ENCODE peak calls at places on chromosomes 16 and 17, in seven cellular contexts. U, N, I, B, O, V and M are unnamed samples.

GRCh38 chr17:9199474-9200196 is 178.3 kb downstream of the NTN1 start:
- DNase-seq in V (no peak), N (no peak), B (no peak), I (no peak), O (no peak), U (no peak), M (no peak)

GRCh38 chr17:77404812-77405581 is 264.2 kb downstream of the SEC14L1 start:
- DNase-seq in V (no peak), I (no peak), B (no peak), N (peak; percentile 82), O (no peak), U (peak; percentile 82), M (no peak)

GRCh38 chr16:1920727-1921155 is 2.5 kb upstream of the HS3ST6 start:
- DNase-seq in U (no peak), B (no peak), O (no peak), I (peak; percentile 88), V (no peak), N (no peak), M (no peak)

GRCh38 chr17:44911133-44912001 is 3.9 kb downstream of the GFAP start:
- DNase-seq in U (peak; percentile 43), O (no peak), B (no peak), N (peak; percentile 48), I (peak; percentile 71), V (peak; percentile 84), M (peak; percentile 36)

GRCh38 chr17:77887464-77888241 is 70.8 kb upstream of the TNRC6C start:
- DNase-seq in N (peak; percentile 74), I (peak; percentile 39), V (peak; percentile 96), B (peak; percentile 27), O (peak; percentile 28), U (peak; percentile 74), M (peak; percentile 56)

GRCh38 chr16:12625068-12625467 is 178.6 kb downstream of the CPPED1 start:
- DNase-seq in U (no peak), B (no peak), N (no peak), I (no peak), O (no peak), V (no peak), M (no peak)

GRCh38 chr17:7676533-7676932 is 10.8 kb downstream of the TP53 start:
- DNase-seq in I (peak; percentile 1), N (no peak), V (no peak), B (no peak), U (no peak), O (no peak), M (no peak)

GRCh38 chr17:82120148-82120547 is 22.1 kb upstream of the FASN start:
- DNase-seq in O (no peak), U (no peak), N (peak; percentile 49), I (no peak), V (no peak), B (no peak), M (no peak)

GRCh38 chr17:80164185-80164584 is 5.6 kb upstream of the CARD14 start:
- DNase-seq in U (no peak), N (no peak), I (no peak), B (no peak), O (no peak), V (no peak), M (peak; percentile 55)

GRCh38 chr17:6591599-6592158 is 35.3 kb upstream of the PITPNM3 start:
- DNase-seq in B (peak; percentile 41), N (no peak), O (peak; percentile 80), V (no peak), U (no peak), I (no peak), M (no peak)

GRCh38 chr16:88680554-88681083 is 5.7 kb downstream of the SNAI3 start:
- DNase-seq in U (no peak), O (no peak), V (no peak), B (no peak), I (no peak), N (no peak), M (no peak)